ENCODE peak calls at places on chromosome 2, in four cellular contexts. F is SK-N-SH, B is GM12878, Z is HepG2. A is an unnamed sample.

GRCh38 chr2:235160281-235160805 is 208.5 kb downstream of the SH3BP4 start:
- DNase-seq in F (no peak), Z (no peak), B (no peak), A (no peak)

GRCh38 chr2:188623995-188624643 is 332.4 kb downstream of the GULP1 start:
- DNase-seq in B (no peak), Z (no peak), F (no peak), A (no peak)

GRCh38 chr2:234376229-234376628 is 120.7 kb downstream of the ARL4C start:
- DNase-seq in Z (no peak), B (no peak), F (no peak), A (no peak)

GRCh38 chr2:194826241-194826640 is 830.8 kb upstream of the SLC39A10 start:
- DNase-seq in B (no peak), Z (no peak), F (no peak), A (no peak)

GRCh38 chr2:105853354-105854088 is 108.8 kb downstream of the NCK2 start:
- DNase-seq in B (no peak), F (no peak), Z (no peak), A (no peak)

GRCh38 chr2:202425036-202425435 is 48.9 kb downstream of the BMPR2 start:
- DNase-seq in B (no peak), Z (no peak), F (no peak), A (no peak)

GRCh38 chr2:25331686-25332365 is 9.9 kb downstream of the DNMT3A start:
- DNase-seq in B (no peak), Z (no peak), F (no peak), A (no peak)

GRCh38 chr2:191656792-191657191 is 21.1 kb upstream of the NABP1 start:
- DNase-seq in Z (no peak), B (no peak), F (no peak), A (no peak)

GRCh38 chr2:45242161-45242741 is 233.0 kb upstream of the SIX2 start:
- DNase-seq in B (no peak), F (no peak), Z (no peak), A (no peak)

GRCh38 chr2:58585233-58585632 is 344.1 kb upstream of the FANCL start:
- DNase-seq in Z (no peak), B (no peak), F (no peak), A (no peak)

DNA sequence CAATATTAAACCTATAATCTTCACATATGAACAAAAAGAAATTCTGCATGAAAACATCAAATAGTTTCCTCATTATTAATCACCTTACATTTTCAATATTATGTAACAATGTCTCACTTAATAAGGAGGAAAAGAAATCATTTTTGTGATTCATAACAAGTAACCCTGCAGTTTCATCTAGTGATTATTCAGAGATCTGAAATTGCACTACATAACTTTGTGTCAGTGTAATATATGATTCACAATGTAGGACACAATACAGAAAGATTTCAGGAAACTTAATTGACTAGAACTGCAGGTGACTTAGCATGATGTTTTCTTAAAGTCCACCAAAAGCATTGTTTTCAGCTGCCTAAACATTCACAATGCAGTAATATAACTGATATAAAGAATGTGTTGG is 366.4 kb downstream of the FSIP2 start:
- DNase-seq in F (no peak), Z (no peak), B (no peak), A (no peak)
- TF ChIP-seq PBX3 in F (peak; percentile 73), Z (no peak), B (no peak), A (no peak)

DNA sequence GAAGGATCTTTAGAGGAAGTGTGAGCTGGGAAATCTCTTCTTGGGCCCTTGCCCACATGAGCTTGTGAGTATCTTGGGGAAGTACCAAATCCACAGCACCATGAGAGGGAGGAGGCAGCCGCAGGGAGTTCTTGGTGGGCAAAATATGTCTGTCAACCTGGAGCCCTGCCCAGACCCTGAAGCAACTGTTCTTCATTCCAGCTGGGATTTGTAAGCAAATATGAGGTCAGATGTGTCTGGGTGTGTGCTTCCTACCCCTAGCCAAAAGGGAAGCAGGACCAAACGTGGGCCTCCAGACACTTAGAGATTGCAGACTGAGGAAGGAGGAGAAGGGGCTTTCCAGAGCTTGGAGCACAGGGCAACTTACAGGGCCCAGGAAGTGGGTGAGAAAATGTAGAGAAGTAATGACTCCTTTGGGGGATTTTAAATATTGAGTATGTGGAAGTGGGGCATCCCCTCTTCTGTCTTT is 41.9 kb downstream of the TMEM247 start:
- DNase-seq in F (no peak), Z (no peak), B (no peak), A (no peak)
- TF ChIP-seq PBX3 in F (no peak), Z (no peak), B (no peak), A (no peak)

GRCh38 chr2:239589855-239590254 is 189.0 kb upstream of the HDAC4 start:
- DNase-seq in F (no peak), Z (no peak), B (no peak), A (no peak)
- TF ChIP-seq PBX3 in F (no peak), Z (no peak), B (no peak), A (no peak)

GRCh38 chr2:141264848-141265247 is 866.0 kb downstream of the LRP1B start:
- DNase-seq in Z (no peak), F (no peak), B (no peak), A (no peak)

GRCh38 chr2:141259683-141260082 is 871.1 kb downstream of the LRP1B start:
- DNase-seq in F (no peak), Z (no peak), B (no peak), A (no peak)

DNA sequence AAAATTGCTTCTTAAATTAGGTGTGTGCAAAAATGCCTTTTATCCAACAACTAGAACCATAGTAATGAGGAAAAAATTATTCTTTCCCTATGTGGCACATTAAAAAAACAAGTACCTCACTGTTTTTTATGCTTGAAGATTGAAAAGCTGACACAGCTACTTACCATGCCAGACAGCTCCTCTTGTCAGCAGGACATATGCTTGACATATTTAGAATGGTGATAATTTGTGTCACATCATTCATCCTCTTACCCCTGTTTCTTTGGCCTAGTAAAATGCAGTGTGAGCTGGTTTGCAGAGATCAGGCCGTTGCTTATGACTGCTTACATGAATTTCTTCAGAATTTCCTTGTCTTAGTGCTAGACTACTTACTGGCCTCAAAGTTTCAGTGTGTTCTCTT is 869.9 kb downstream of the LRP1B start:
- DNase-seq in Z (no peak), F (no peak), B (no peak), A (no peak)
- TF ChIP-seq PBX3 in Z (no peak), F (no peak), B (no peak), A (no peak)

GRCh38 chr2:73561422-73561821 is 80.8 kb downstream of the NAT8 start:
- DNase-seq in Z (no peak), F (no peak), B (no peak), A (no peak)
- TF ChIP-seq PBX3 in Z (no peak), F (no peak), B (no peak), A (no peak)

GRCh38 chr2:79622508-79622907 is 109.7 kb downstream of the CTNNA2 start:
- DNase-seq in F (no peak), B (no peak), Z (no peak), A (no peak)
- TF ChIP-seq PBX3 in F (no peak), B (no peak), Z (no peak), A (no peak)

DNA sequence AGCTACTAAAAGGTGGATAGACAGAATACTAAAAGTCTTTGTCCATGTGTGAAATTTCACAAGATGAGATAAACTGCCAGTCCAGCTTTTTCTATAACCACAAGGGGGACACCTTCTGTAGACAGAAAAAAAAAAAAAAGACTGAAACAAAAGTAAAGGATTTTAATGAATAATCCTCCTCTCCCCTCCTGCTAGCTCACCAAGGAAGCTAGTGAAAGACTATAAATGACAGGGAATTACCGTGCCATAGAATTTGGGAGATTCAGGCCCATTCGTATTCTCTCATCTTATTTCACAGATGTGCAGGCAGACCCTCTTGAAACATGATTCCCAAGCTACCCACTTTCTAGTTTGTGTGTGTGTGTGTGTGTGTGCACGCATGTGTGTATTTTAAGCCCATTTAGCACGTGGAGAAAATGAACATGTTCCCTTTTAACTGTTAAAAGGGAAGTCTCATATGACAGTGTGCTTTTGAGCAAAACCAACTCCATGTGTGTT is 36.3 kb upstream of the SLC8A1 start:
- DNase-seq in F (peak; percentile 32), B (no peak), Z (peak; percentile 33), A (peak; percentile 43)
- TF ChIP-seq PBX3 in F (no peak), B (no peak), Z (no peak), A (no peak)

A was measured in A549.